ENCODE peak calls at places on chromosomes 12 and 14, in four cellular contexts. K, R, W and B are unnamed samples.

GRCh38 chr14:38078393-38078792 is 129.3 kb upstream of the SSTR1 start:
- DNase-seq in K (no peak), W (no peak), R (no peak), B (no peak)

GRCh38 chr12:7354521-7354920 is 50.6 kb downstream of the ACSM4 start:
- DNase-seq in R (no peak), W (peak), K (peak), B (no peak)

GRCh38 chr12:51922762-51923505 is 15.6 kb downstream of the ACVRL1 start:
- DNase-seq in R (no peak), K (no peak), W (peak), B (peak)

GRCh38 chr12:9391751-9392240 is 183.6 kb upstream of the PZP start:
- DNase-seq in W (no peak), R (peak), K (peak), B (no peak)

GRCh38 chr12:11813422-11813813 is 163.9 kb downstream of the ETV6 start:
- DNase-seq in R (peak), K (no peak), W (no peak), B (no peak)

GRCh38 chr14:96509457-96510090 is 7.4 kb downstream of the PAPOLA start:
- DNase-seq in R (no peak), K (no peak), W (no peak), B (no peak)

GRCh38 chr14:28754209-28754985 is 12.2 kb upstream of the FOXG1 start:
- DNase-seq in K (peak), W (peak), R (peak), B (no peak)

GRCh38 chr14:79920180-79920579 is 291.1 kb downstream of the DIO2 start:
- DNase-seq in W (no peak), R (no peak), K (no peak), B (no peak)

GRCh38 chr12:10247659-10248058 is 35.0 kb downstream of the GABARAPL1 start:
- DNase-seq in K (no peak), R (no peak), W (no peak), B (no peak)

GRCh38 chr12:105740970-105741725 is 397.6 kb downstream of the NUAK1 start:
- DNase-seq in W (peak), K (no peak), R (no peak), B (no peak)

GRCh38 chr12:129351481-129351880 is 498.2 kb downstream of the GLT1D1 start:
- DNase-seq in R (no peak), K (no peak), W (no peak), B (no peak)

GRCh38 chr12:121805800-121806555 is 2.2 kb downstream of the SETD1B start:
- DNase-seq in K (no peak), W (peak), R (no peak), B (no peak)

GRCh38 chr12:122457627-122458026 is 35.2 kb upstream of the CLIP1 start:
- DNase-seq in R (no peak), W (no peak), K (no peak), B (no peak)

GRCh38 chr12:114131824-114132223 is 165.7 kb upstream of the RBM19 start:
- DNase-seq in W (no peak), R (no peak), K (no peak), B (no peak)

GRCh38 chr14:70822706-70823185 is 13.4 kb upstream of the MAP3K9 start:
- DNase-seq in W (peak), R (peak), K (peak), B (no peak)

GRCh38 chr12:64029013-64029857 is 184.7 kb downstream of the SRGAP1 start:
- DNase-seq in W (peak), R (no peak), K (no peak), B (peak)

GRCh38 chr14:94005324-94005723 is 8.2 kb downstream of the CCDC197 start:
- DNase-seq in W (peak), R (no peak), K (peak), B (no peak)

GRCh38 chr14:78758333-78758732 is 588.2 kb downstream of the NRXN3 start:
- DNase-seq in W (peak), K (peak), R (peak), B (no peak)

GRCh38 chr14:20332386-20332945 is 613 bp downstream of the CCNB1IP1 start:
- DNase-seq in K (peak), W (peak), R (peak), B (no peak)

DNA sequence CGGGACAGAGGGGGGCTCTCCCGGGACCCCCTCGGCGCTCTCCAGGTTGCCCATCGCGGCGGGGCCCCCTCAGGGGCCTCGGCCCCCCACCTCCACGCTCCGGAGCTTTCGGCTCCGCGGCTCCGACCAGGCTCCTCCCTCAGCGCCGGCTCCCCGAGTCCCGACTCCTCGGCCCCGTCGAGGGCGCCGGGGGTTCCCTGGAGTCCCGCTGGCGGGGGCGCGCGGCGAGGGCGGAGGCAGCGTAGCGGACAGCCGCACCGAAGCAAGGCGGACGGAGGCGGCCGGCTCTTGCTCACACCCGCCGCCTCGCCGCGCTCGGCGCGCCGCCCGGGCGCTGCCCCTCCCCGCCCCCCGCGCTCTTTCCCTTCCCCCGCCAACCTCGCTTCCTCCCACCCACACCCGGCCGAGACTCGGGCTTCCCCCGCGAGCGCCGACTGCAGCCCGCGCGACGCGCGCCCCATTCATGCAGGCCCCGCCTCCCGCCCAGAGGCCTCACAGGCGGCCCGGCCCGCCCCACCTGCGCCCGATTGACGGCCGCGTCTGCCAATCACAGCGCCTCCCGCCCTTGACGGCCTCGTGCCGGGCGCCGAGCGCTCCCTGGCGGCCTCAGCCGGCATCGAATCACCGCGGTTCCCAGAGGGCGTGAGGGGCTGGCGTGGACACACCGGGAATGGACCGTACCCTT is at the start of gene FMNL3:
- DNase-seq in K (peak), R (peak), W (peak), B (peak)
- TF ChIP-seq CTCF in K (peak), R (peak), W (peak), B (peak)

GRCh38 chr14:73272393-73272792 is 35.1 kb downstream of the PAPLN start:
- DNase-seq in R (no peak), K (no peak), W (peak), B (no peak)

GRCh38 chr14:73273799-73274198 is 36.5 kb downstream of the PAPLN start:
- DNase-seq in W (no peak), R (no peak), K (no peak), B (no peak)

GRCh38 chr14:73266317-73266716 is 29.0 kb downstream of the PAPLN start:
- DNase-seq in R (no peak), W (no peak), K (no peak), B (no peak)

GRCh38 chr14:73267474-73267873 is 30.2 kb downstream of the PAPLN start:
- DNase-seq in W (no peak), R (no peak), K (no peak), B (no peak)

DNA sequence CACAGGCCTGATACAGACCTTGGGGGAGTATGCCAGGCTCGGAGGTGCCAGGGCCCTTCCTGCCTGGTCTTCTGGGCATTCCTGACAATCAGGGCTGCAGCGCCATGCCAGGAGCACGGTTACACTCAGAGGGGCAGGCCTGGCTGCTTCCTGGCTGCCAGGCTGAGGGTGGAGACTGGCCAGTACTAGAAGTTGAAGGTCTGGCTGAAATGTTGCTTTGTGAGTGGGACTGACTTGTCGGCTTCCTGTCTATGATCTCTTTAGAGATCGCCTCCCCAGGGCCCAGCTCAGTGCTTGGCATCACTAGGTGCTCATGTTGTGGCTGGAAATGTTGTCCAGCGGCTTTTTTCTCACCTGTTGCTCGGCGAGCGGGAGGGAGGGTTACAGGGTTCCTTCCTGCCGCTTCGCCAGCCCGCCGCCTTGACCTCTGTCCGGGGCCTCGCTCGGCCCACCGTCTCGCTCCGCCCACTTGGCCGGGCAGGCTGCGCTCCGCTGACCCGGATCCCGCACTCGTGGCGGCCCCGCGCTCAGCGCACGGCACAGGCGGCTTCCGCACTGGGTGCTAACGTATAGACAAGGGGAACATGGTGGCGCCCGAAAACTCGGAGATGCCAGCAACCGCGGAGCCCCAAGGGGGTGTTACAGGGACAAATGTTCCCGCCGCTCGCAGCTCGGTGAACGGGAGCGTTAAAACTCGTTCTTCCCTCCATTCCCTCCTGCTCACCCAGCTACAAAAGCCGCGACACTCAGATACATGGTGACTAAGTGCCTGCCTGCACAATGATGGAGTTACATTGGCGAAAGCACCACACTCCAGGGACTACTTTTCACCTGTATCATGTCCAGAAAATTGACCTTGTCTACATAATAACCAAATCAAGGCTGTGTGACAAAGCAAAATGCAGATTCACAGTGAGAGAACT is 32.7 kb downstream of the PAPLN start:
- DNase-seq in K (peak), R (peak), W (peak), B (no peak)
- H3K4me3 ChIP-seq in K (peak), R (peak), W (peak), B (peak)

DNA sequence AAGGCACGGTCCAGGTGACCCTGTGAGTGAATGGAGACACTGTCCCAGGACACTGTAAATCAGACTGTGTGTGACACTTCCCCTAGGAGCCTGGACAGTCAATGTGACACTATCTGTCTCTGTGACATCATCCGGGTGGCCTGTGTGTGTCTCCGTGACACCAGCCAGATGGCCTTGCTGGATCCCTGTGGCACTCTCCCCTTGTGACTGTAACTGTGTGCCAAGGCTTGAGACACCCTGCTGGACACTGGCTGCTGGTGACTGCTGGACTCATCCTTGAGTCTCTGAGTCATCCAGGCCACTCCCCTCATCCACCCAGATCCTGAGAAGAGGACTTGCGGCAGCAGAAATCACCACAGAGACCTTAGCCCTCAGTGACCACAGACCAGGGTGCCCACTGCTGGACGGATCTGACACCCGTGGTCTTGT is 51.6 kb downstream of the MVK start:
- DNase-seq in K (peak), W (peak), R (no peak), B (no peak)
- TF ChIP-seq CTCF in K (no peak), W (peak), R (no peak), B (no peak)

GRCh38 chr14:98137626-98138025 is 1134.4 kb downstream of the BCL11B start:
- DNase-seq in R (no peak), K (peak), W (no peak), B (no peak)
- H3K4me3 ChIP-seq in R (no peak), K (no peak), W (no peak), B (no peak)

GRCh38 chr14:90300649-90301048 is 31.1 kb downstream of the NRDE2 start:
- DNase-seq in K (no peak), R (no peak), W (no peak), B (no peak)

GRCh38 chr14:90301122-90301521 is 30.6 kb downstream of the NRDE2 start:
- DNase-seq in K (no peak), W (no peak), R (no peak), B (no peak)

GRCh38 chr14:90303382-90303943 is 28.3 kb downstream of the NRDE2 start:
- DNase-seq in W (no peak), R (no peak), K (no peak), B (no peak)

GRCh38 chr14:90302529-90303303 is 29.0 kb downstream of the NRDE2 start:
- DNase-seq in R (no peak), K (no peak), W (no peak), B (no peak)

GRCh38 chr14:90301580-90302181 is 30.1 kb downstream of the NRDE2 start:
- DNase-seq in R (peak), K (peak), W (peak), B (peak)
- TF ChIP-seq CTCF in R (peak), K (peak), W (peak), B (peak)

GRCh38 chr12:124713041-124713435 is 145.6 kb upstream of the NCOR2 start:
- DNase-seq in K (peak), R (no peak), W (no peak), B (no peak)
- H3K4me3 ChIP-seq in K (no peak), R (no peak), W (no peak), B (no peak)

GRCh38 chr12:131830335-131831020 is 2.3 kb downstream of the MMP17 start:
- DNase-seq in R (peak), K (peak), W (peak), B (no peak)
- TF ChIP-seq CTCF in R (peak), K (peak), W (peak), B (peak)

GRCh38 chr12:4279120-4279690 is 5.6 kb downstream of the CCND2 start:
- DNase-seq in W (no peak), R (no peak), K (no peak), B (no peak)
- H3K4me3 ChIP-seq in W (no peak), R (no peak), K (no peak), B (no peak)

GRCh38 chr14:22423958-22424357 is 165.1 kb downstream of the DAD1 start:
- DNase-seq in K (no peak), R (no peak), W (no peak), B (no peak)
- TF ChIP-seq CTCF in K (no peak), R (no peak), W (no peak), B (no peak)